ENCODE peak calls at places on chromosomes 5 and 9, in six cellular contexts. G is foreskin fibroblast, H is tibial nerve, E is astrocyte of the spinal cord, U is adrenal gland, A is PC-3. F is an unnamed sample.

GRCh38 chr5:83509535-83509934 is 38.0 kb downstream of the VCAN start:
- DNase-seq in E (peak), A (no peak), H (no peak), U (no peak), G (peak), F (no peak)

GRCh38 chr9:108775901-108776306 is 79.9 kb downstream of the ACTL7B start:
- DNase-seq in U (no peak), H (peak), E (no peak), G (no peak), A (no peak), F (no peak)

GRCh38 chr5:102946971-102947370 is 173.0 kb downstream of the GIN1 start:
- DNase-seq in G (no peak), A (no peak), U (no peak), H (no peak), E (no peak), F (no peak)

GRCh38 chr5:145938699-145939531 is 2.5 kb downstream of the SH3RF2 start:
- DNase-seq in G (no peak), E (no peak), H (no peak), U (no peak), A (no peak), F (no peak)

GRCh38 chr5:64273276-64273675 is 107.6 kb downstream of the RNF180 start:
- DNase-seq in U (no peak), A (no peak), G (no peak), H (no peak), E (no peak), F (no peak)

GRCh38 chr5:43332401-43332800 is 19.2 kb upstream of the HMGCS1 start:
- DNase-seq in G (peak), A (peak), H (no peak), U (no peak), E (no peak), F (no peak)

GRCh38 chr5:40875958-40876357 is 33.3 kb upstream of the C7 start:
- DNase-seq in G (no peak), U (no peak), A (no peak), H (no peak), E (no peak), F (no peak)

GRCh38 chr5:1930880-1931589 is 48.3 kb upstream of the IRX4 start:
- DNase-seq in H (no peak), U (no peak), A (no peak), E (no peak), G (peak), F (peak)

GRCh38 chr9:31275419-31275818 is 1109.0 kb upstream of the ACO1 start:
- DNase-seq in E (no peak), G (no peak), U (no peak), A (no peak), H (no peak), F (no peak)

GRCh38 chr9:131960805-131961495 is 118.7 kb downstream of the MED27 start:
- DNase-seq in U (no peak), G (no peak), E (no peak), A (no peak), H (no peak), F (no peak)

GRCh38 chr9:36101916-36102741 is 34.4 kb upstream of the GLIPR2 start:
- DNase-seq in G (peak), A (peak), E (peak), U (peak), H (no peak), F (no peak)

GRCh38 chr9:136690104-136690840 is 3.0 kb upstream of the AGPAT2 start:
- DNase-seq in E (no peak), U (no peak), G (no peak), A (no peak), H (no peak), F (no peak)

GRCh38 chr5:65722575-65723424 is 795 bp downstream of the NLN start:
- DNase-seq in U (no peak), H (no peak), G (peak), E (peak), A (peak), F (no peak)

GRCh38 chr9:36866840-36867239 is 167.2 kb downstream of the PAX5 start:
- DNase-seq in E (no peak), G (no peak), A (no peak), H (no peak), U (no peak), F (no peak)

GRCh38 chr9:114034176-114034575 is 43.9 kb downstream of the AMBP start:
- DNase-seq in G (no peak), E (no peak), A (no peak), H (no peak), U (no peak), F (peak)

GRCh38 chr9:112790231-112790774 is 39.7 kb downstream of the SNX30 start:
- DNase-seq in U (peak), E (no peak), H (no peak), A (no peak), G (no peak), F (no peak)

GRCh38 chr9:96587916-96588315 is 31.7 kb downstream of the CDC14B start:
- DNase-seq in E (no peak), H (no peak), A (no peak), U (no peak), G (no peak), F (no peak)

GRCh38 chr5:97501286-97501964 is 318.4 kb upstream of the RIOK2 start:
- DNase-seq in U (no peak), A (peak), H (no peak), G (peak), E (peak), F (no peak)

GRCh38 chr5:3595102-3595961 is at the start of gene IRX1:
- DNase-seq in U (no peak), H (no peak), A (no peak), E (peak), G (peak), F (peak)

GRCh38 chr5:6236170-6236793 is 142.1 kb downstream of the MED10 start:
- DNase-seq in U (no peak), A (peak), G (no peak), H (no peak), E (no peak), F (no peak)

GRCh38 chr9:99130069-99130468 is 25.2 kb downstream of the TGFBR1 start:
- DNase-seq in E (no peak), H (no peak), G (no peak), U (no peak), A (no peak), F (no peak)

GRCh38 chr5:39678533-39678932 is 253.8 kb upstream of the DAB2 start:
- DNase-seq in E (no peak), G (no peak), U (no peak), A (peak), H (no peak), F (no peak)

GRCh38 chr5:133850811-133851210 is 117.6 kb downstream of the C5orf15 start:
- DNase-seq in H (no peak), G (no peak), A (no peak), E (no peak), U (no peak), F (no peak)

GRCh38 chr9:104993291-104993963 is 65.5 kb upstream of the ABCA1 start:
- DNase-seq in G (peak), U (peak), H (peak), A (no peak), E (peak), F (peak)

GRCh38 chr5:88674262-88675158 is 208.5 kb downstream of the MEF2C start:
- DNase-seq in A (no peak), G (peak), E (peak), U (peak), H (no peak), F (no peak)

GRCh38 chr9:129336601-129337286 is 158.7 kb upstream of the IER5L start:
- DNase-seq in H (no peak), U (no peak), G (peak), A (no peak), E (peak), F (peak)
- H3K4me3 ChIP-seq in H (peak), U (no peak), G (peak), A (no peak), E (peak), F (no peak)

DNA sequence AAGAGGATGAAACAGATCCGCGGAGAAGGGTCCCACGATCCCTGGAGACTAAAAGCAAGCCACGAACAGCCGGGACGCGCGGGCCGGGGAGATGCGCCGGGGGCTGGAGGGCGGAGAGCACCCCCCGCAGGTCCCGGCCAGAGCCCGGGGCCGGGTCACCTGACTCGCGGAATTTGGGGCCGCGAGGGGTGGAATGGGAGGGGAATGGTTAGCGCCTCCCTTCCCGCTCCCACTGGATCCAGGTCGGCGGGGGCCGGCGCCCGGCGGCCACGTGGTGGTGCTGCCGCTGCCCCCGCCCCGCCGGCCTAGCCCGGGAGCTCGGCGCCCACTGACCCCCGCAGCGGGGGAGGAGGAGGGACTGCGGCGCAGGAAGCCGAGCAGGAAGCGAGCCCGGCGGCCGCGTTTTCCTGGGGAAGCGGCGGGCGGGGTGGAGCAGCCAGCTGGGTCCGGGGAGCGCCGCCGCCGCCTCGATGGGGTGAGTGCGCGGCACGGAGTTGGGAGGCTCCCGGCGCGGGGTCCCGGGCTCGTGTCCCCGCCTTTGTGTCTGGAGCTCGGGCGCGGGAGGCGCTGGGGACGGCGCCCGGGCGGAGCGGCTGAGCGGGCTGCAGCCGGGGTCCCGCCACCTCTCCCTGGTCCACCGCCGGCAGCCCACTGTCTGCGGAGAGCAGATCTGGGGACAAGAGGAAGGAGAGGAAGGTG is at the start of gene RAI14:
- DNase-seq in H (peak), G (peak), E (peak), A (peak), U (peak), F (peak)
- TF ChIP-seq CTCF in H (no peak), G (no peak), E (no peak), A (no peak), U (no peak), F (no peak)

GRCh38 chr9:91060520-91061343 is 259.1 kb downstream of the SYK start:
- DNase-seq in G (peak), H (peak), U (peak), A (peak), E (peak), F (peak)
- H3K4me3 ChIP-seq in G (peak), H (no peak), U (no peak), A (peak), E (no peak), F (no peak)

DNA sequence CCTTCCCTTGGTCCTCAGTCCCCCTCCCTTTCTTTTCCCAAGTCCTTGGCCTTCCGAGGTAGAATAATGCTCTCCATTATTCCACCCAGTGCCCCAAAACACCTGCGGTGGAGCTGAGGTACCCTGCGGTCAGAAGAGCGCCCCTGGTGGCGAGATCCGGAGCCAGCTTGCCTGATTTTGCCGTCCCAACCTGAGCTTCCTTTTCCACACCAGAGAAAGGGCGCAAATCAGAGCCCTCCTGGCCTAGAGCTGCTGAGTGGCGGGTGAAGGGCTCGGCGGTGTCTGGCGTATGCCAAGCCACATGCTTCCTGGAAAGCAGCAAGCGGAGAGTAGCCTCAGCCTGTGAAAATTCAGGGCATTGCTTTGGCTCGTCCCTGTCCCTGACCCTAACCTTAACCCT is 21.1 kb upstream of the CARTPT start:
- DNase-seq in G (no peak), A (no peak), H (no peak), E (no peak), U (no peak), F (no peak)
- TF ChIP-seq CTCF in G (peak), A (peak), H (no peak), E (peak), U (peak), F (no peak)

GRCh38 chr5:7851240-7851592 is 283 bp upstream of the CFAP90 start:
- DNase-seq in U (no peak), H (no peak), A (no peak), E (no peak), G (no peak), F (no peak)

GRCh38 chr5:7849531-7850240 is 1.2 kb downstream of the CFAP90 start:
- DNase-seq in G (peak), A (no peak), H (no peak), U (no peak), E (no peak), F (no peak)

GRCh38 chr5:7851617-7852289 is 820 bp upstream of the CFAP90 start:
- DNase-seq in G (no peak), E (no peak), A (no peak), U (no peak), H (no peak), F (no peak)

GRCh38 chr5:7850533-7851239 is at the start of gene CFAP90:
- DNase-seq in E (peak), A (peak), G (peak), H (no peak), U (peak), F (no peak)

GRCh38 chr5:7850241-7850532 is 746 bp downstream of the CFAP90 start:
- DNase-seq in G (no peak), H (no peak), E (no peak), U (no peak), A (no peak), F (no peak)
- H3K4me3 ChIP-seq in G (peak), H (peak), E (peak), U (no peak), A (no peak), F (no peak)

DNA sequence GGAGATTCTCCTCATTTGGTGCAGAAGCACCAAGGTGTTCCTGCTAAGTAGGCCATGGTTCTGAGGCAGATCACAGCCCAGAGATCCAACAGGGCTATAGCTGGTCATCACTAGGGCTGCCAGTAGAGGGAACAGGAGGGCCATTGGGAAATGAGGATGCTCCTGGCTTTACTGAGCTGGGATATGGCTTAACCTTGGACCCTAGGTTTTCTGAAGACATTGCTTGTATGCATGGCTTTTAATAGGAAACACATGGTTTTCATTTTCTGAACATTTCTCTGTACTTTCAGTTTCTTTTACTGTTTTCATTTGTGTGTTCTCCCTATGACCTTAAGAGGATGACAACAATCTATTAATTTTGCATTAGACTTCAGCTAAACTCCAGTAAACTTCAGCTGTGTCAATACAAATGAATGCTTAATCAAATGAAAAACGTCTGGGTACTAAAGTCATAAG is at the start of gene IFNW1:
- DNase-seq in E (no peak), A (no peak), U (no peak), G (peak), H (no peak), F (no peak)
- TF ChIP-seq CTCF in E (peak), A (peak), U (no peak), G (peak), H (no peak), F (no peak)

GRCh38 chr9:126534431-126535186 is 79.1 kb upstream of the LMX1B start:
- DNase-seq in H (no peak), E (no peak), G (peak), U (no peak), A (no peak), F (no peak)
- H3K4me3 ChIP-seq in H (no peak), E (no peak), G (no peak), U (no peak), A (no peak), F (no peak)

F was measured in lower leg skin.